ENCODE peak calls at places on chromosome 7, in five cellular contexts. One of them, this sample, is unnamed.

GRCh38 chr7:81574723-81575326 is 195.0 kb downstream of the HGF start:
- DNase-seq in ovary: no peak
- DNase-seq in CD8-positive, alpha-beta memory T cell: no peak
- DNase-seq in psoas muscle: no peak
- DNase-seq in Caco-2: no peak
- DNase-seq in this sample: no peak

GRCh38 chr7:24817339-24817738 is 60.1 kb upstream of the GSDME start:
- DNase-seq in Caco-2: no peak
- DNase-seq in ovary: no peak
- DNase-seq in psoas muscle: no peak
- DNase-seq in CD8-positive, alpha-beta memory T cell: no peak
- DNase-seq in this sample: no peak

GRCh38 chr7:16803881-16804673 is 722 bp downstream of the AGR2 start:
- DNase-seq in CD8-positive, alpha-beta memory T cell: no peak
- DNase-seq in Caco-2: no peak
- DNase-seq in ovary: no peak
- DNase-seq in psoas muscle: no peak
- DNase-seq in this sample: no peak

GRCh38 chr7:69674701-69675182 is 76.5 kb downstream of the AUTS2 start:
- DNase-seq in ovary: no peak
- DNase-seq in psoas muscle: no peak
- DNase-seq in Caco-2: no peak
- DNase-seq in CD8-positive, alpha-beta memory T cell: no peak
- DNase-seq in this sample: no peak

GRCh38 chr7:99560834-99561734 is 2.6 kb downstream of the ZNF655 start:
- DNase-seq in ovary: no peak
- DNase-seq in Caco-2: no peak
- DNase-seq in psoas muscle: no peak
- DNase-seq in CD8-positive, alpha-beta memory T cell: no peak
- DNase-seq in this sample: no peak

GRCh38 chr7:111532625-111533024 is 29.7 kb downstream of the IMMP2L start:
- DNase-seq in psoas muscle: no peak
- DNase-seq in CD8-positive, alpha-beta memory T cell: no peak
- DNase-seq in Caco-2: no peak
- DNase-seq in ovary: no peak
- DNase-seq in this sample: no peak

GRCh38 chr7:136009488-136010079 is 32.4 kb upstream of the MTPN start:
- DNase-seq in ovary: no peak
- DNase-seq in psoas muscle: no peak
- DNase-seq in CD8-positive, alpha-beta memory T cell: peak; percentile 45
- DNase-seq in Caco-2: no peak
- DNase-seq in this sample: no peak

GRCh38 chr7:93890464-93891068 is at the start of gene TFPI2:
- DNase-seq in psoas muscle: no peak
- DNase-seq in ovary: peak; percentile 76
- DNase-seq in Caco-2: no peak
- DNase-seq in CD8-positive, alpha-beta memory T cell: no peak
- DNase-seq in this sample: peak; percentile 73

GRCh38 chr7:45240187-45240776 is 82.7 kb downstream of the RAMP3 start:
- DNase-seq in Caco-2: no peak
- DNase-seq in ovary: no peak
- DNase-seq in CD8-positive, alpha-beta memory T cell: no peak
- DNase-seq in psoas muscle: no peak
- DNase-seq in this sample: no peak

GRCh38 chr7:22672892-22673637 is 53.9 kb upstream of the IL6 start:
- DNase-seq in ovary: no peak
- DNase-seq in Caco-2: peak; percentile 81
- DNase-seq in CD8-positive, alpha-beta memory T cell: no peak
- DNase-seq in psoas muscle: no peak
- DNase-seq in this sample: no peak

GRCh38 chr7:81833401-81833800 is 63.6 kb upstream of the HGF start:
- DNase-seq in CD8-positive, alpha-beta memory T cell: no peak
- DNase-seq in ovary: no peak
- DNase-seq in Caco-2: no peak
- DNase-seq in psoas muscle: no peak
- DNase-seq in this sample: no peak

GRCh38 chr7:2821161-2821841 is 22.8 kb downstream of the GNA12 start:
- DNase-seq in CD8-positive, alpha-beta memory T cell: no peak
- DNase-seq in psoas muscle: no peak
- DNase-seq in ovary: no peak
- DNase-seq in Caco-2: no peak
- DNase-seq in this sample: peak; percentile 90

GRCh38 chr7:41956712-41957111 is 253.8 kb upstream of the INHBA start:
- DNase-seq in psoas muscle: no peak
- DNase-seq in Caco-2: no peak
- DNase-seq in ovary: no peak
- DNase-seq in CD8-positive, alpha-beta memory T cell: no peak
- DNase-seq in this sample: no peak

GRCh38 chr7:80611779-80612178 is 26.7 kb upstream of the CD36 start:
- DNase-seq in ovary: peak; percentile 25
- DNase-seq in CD8-positive, alpha-beta memory T cell: no peak
- DNase-seq in Caco-2: no peak
- DNase-seq in psoas muscle: peak; percentile 50
- DNase-seq in this sample: no peak

GRCh38 chr7:101814081-101814995 is 3.1 kb upstream of the CUX1 start:
- DNase-seq in CD8-positive, alpha-beta memory T cell: peak; percentile 62
- DNase-seq in ovary: peak; percentile 68
- DNase-seq in psoas muscle: peak; percentile 81
- DNase-seq in Caco-2: peak; percentile 87
- DNase-seq in this sample: no peak

GRCh38 chr7:101815826-101816488 is 1.5 kb upstream of the CUX1 start:
- DNase-seq in ovary: peak; percentile 73
- DNase-seq in psoas muscle: peak; percentile 87
- DNase-seq in Caco-2: peak; percentile 85
- DNase-seq in CD8-positive, alpha-beta memory T cell: peak; percentile 77
- DNase-seq in this sample: no peak

GRCh38 chr7:101812595-101812994 is 4.8 kb upstream of the CUX1 start:
- DNase-seq in psoas muscle: no peak
- DNase-seq in CD8-positive, alpha-beta memory T cell: no peak
- DNase-seq in ovary: no peak
- DNase-seq in Caco-2: no peak
- DNase-seq in this sample: no peak

GRCh38 chr7:101814996-101815825 is 2.2 kb upstream of the CUX1 start:
- DNase-seq in ovary: peak; percentile 67
- DNase-seq in Caco-2: peak; percentile 58
- DNase-seq in psoas muscle: peak; percentile 77
- DNase-seq in CD8-positive, alpha-beta memory T cell: peak; percentile 76
- DNase-seq in this sample: no peak

DNA sequence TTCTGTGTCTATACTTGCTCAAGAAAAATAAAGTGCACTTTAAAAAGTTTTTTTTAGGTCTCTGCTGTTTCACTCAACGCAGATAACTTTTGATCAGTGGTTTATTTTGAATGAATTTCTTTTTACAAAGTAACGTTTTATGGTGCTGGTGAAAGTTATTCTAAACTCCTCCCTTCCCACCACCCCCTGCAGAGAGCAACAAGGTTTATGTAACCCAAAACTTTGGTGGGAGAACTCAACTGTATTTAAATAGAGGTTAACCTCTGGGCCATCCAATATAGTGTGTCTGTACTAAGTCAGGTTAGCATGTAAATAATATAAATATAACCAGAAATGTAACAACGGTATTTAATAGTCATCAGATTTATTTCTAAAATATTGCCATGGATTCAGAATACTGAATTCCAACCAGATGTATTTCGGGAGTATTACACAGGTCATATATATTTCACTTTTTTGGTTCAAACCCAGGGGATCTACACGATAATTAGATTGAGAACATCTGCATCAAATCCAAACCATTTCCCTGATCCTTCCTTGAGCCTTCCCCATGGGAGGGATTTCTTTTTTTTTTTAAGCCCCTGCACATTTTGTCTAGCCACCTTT is 3.9 kb upstream of the CUX1 start:
- DNase-seq in ovary: no peak
- DNase-seq in Caco-2: no peak
- DNase-seq in CD8-positive, alpha-beta memory T cell: no peak
- DNase-seq in psoas muscle: no peak
- DNase-seq in this sample: no peak
- H3K4me3 ChIP-seq in ovary: peak overlapping the region; percentile 47
- H3K4me3 ChIP-seq in Caco-2: peak overlapping the region; percentile 99
- H3K4me3 ChIP-seq in CD8-positive, alpha-beta memory T cell: no peak overlapping the region
- H3K4me3 ChIP-seq in psoas muscle: peak overlapping the region; percentile 82
- H3K4me3 ChIP-seq in this sample: no peak overlapping the region

DNA sequence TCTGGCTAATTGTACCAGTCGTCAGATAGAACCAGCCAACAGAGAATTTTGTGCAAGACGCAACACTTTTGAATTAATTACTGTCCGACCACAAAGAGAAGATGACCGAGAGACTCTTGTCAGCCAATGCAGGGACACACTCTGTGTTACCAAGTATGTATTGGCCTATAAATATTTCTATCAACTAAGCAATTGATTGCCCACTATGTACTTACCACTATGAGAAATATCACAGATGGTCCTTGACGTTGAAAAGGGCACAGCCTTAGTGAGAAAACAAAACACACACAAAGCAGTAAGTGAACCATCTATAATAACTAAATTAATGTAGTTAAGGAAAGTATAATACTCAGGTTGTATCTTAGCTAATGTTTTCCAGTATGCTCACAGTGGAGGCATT is 60.0 kb downstream of the ANLN start:
- DNase-seq in ovary: no peak
- DNase-seq in psoas muscle: no peak
- DNase-seq in CD8-positive, alpha-beta memory T cell: no peak
- DNase-seq in Caco-2: no peak
- DNase-seq in this sample: no peak
- H3K36me3 ChIP-seq in ovary: no peaks in the 10 kb centered on the region
- H3K36me3 ChIP-seq in psoas muscle: no peaks in the 10 kb centered on the region
- H3K36me3 ChIP-seq in CD8-positive, alpha-beta memory T cell: no peaks in the 10 kb centered on the region
- H3K36me3 ChIP-seq in Caco-2: peaks cover 3% of the 10 kb centered on the region
- H3K36me3 ChIP-seq in this sample: no peaks in the 10 kb centered on the region

GRCh38 chr7:101174322-101174854 is 5.7 kb downstream of the NAT16 start:
- DNase-seq in ovary: no peak
- DNase-seq in CD8-positive, alpha-beta memory T cell: no peak
- DNase-seq in psoas muscle: no peak
- DNase-seq in Caco-2: no peak
- DNase-seq in this sample: no peak

GRCh38 chr7:101173752-101174244 is 6.3 kb downstream of the NAT16 start:
- DNase-seq in CD8-positive, alpha-beta memory T cell: peak; percentile 68
- DNase-seq in psoas muscle: no peak
- DNase-seq in Caco-2: no peak
- DNase-seq in ovary: no peak
- DNase-seq in this sample: no peak

GRCh38 chr7:101172005-101172853 is 6.9 kb upstream of the VGF start:
- DNase-seq in ovary: no peak
- DNase-seq in CD8-positive, alpha-beta memory T cell: no peak
- DNase-seq in Caco-2: no peak
- DNase-seq in psoas muscle: no peak
- DNase-seq in this sample: no peak

GRCh38 chr7:101171442-101171837 is 6.1 kb upstream of the VGF start:
- DNase-seq in psoas muscle: no peak
- DNase-seq in CD8-positive, alpha-beta memory T cell: no peak
- DNase-seq in ovary: no peak
- DNase-seq in Caco-2: no peak
- DNase-seq in this sample: no peak

GRCh38 chr7:101172854-101173751 is 7.0 kb downstream of the NAT16 start:
- DNase-seq in Caco-2: no peak
- DNase-seq in CD8-positive, alpha-beta memory T cell: no peak
- DNase-seq in ovary: no peak
- DNase-seq in psoas muscle: peak; percentile 86
- DNase-seq in this sample: no peak
- H3K4me3 ChIP-seq in Caco-2: no peak overlapping the region
- H3K4me3 ChIP-seq in CD8-positive, alpha-beta memory T cell: no peak overlapping the region
- H3K4me3 ChIP-seq in ovary: no peak overlapping the region
- H3K4me3 ChIP-seq in psoas muscle: peak overlapping the region; percentile 39
- H3K4me3 ChIP-seq in this sample: no peak overlapping the region

DNA sequence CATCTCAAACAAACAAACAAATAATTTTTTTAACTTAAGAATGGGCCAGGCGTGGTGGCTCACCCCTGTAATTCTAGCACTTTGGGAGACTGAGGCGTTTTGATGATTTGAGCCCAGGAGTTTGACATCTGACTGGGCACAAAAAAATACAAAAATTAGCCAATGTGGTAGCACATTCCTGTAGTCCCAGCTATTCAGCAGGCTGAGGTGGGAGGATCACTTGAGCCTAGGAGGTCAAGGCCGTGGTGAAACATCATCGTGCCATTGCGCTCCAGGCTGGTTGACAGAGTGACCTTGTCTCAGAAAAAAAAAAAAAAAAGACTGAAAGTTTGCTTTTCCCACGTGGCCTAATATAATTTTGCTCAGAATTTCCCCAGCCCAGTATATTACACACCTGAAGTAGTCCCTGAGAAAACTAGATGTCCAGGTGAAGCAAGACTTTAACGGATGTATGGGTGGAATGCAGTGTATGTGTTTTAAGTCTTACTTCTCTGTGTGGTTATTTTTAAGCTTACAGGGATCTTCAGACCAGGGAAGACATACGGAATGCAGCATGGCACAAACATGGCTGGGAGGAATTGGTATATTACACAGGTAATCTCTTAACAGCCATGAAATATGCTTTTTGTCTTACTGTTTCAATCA is 32.6 kb downstream of the NIPSNAP2 start:
- DNase-seq in Caco-2: no peak
- DNase-seq in psoas muscle: no peak
- DNase-seq in CD8-positive, alpha-beta memory T cell: no peak
- DNase-seq in ovary: no peak
- DNase-seq in this sample: no peak
- H3K36me3 ChIP-seq in Caco-2: peaks cover 1% of the 10 kb centered on the region
- H3K36me3 ChIP-seq in psoas muscle: peaks cover 11% of the 10 kb centered on the region
- H3K36me3 ChIP-seq in CD8-positive, alpha-beta memory T cell: peaks cover 16% of the 10 kb centered on the region
- H3K36me3 ChIP-seq in ovary: no peaks in the 10 kb centered on the region
- H3K36me3 ChIP-seq in this sample: no peaks in the 10 kb centered on the region

DNA sequence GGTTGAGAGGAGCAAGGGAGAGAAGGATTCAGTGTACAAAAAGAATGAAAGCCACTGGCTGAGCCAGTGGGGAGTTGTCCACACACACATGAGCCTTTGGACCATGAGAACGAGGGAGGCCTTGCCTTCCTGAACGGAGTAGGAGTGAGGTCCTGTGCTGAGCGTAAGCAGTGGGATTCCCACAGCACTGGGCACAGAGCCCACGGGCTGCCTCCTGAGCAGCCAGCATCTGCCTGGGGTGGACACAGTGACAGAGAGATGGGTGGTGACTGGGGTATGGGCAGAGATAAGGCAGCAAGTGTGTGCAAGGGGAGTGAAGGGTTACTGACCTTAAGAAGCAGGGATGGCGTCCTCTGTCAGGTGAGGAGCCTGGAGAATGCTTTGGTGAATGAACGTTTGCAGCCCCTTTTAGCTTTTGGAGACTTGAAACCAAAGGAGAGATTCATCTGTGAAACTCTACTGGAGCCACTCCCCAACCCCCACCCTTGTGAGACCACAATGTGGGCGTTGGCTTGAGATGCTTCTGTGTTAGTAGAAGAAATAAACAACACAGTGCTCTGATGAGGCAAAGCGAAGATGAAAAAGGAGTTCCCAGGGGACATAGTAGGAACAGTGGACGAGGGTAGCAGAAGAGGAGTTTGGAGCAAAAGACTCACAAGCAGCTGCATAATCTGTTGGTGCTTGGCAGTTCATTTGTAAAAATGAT is 56.5 kb downstream of the FIGNL1 start:
- DNase-seq in CD8-positive, alpha-beta memory T cell: peak; percentile 64
- DNase-seq in ovary: no peak
- DNase-seq in psoas muscle: no peak
- DNase-seq in Caco-2: no peak
- DNase-seq in this sample: no peak
- H3K4me3 ChIP-seq in CD8-positive, alpha-beta memory T cell: peak overlapping the region; percentile 3
- H3K4me3 ChIP-seq in ovary: no peak overlapping the region
- H3K4me3 ChIP-seq in psoas muscle: no peak overlapping the region
- H3K4me3 ChIP-seq in Caco-2: no peak overlapping the region
- H3K4me3 ChIP-seq in this sample: no peak overlapping the region

This sample was measured in kidney epithelial cell.